ENCODE peak calls at places on chromosome 11, in nine cellular contexts. D is testis; H is RCC 7860; O is T-helper 9 cell; N is stimulated activated CD4-positive, alpha-beta T cell treated with anti-CD3 and anti-CD28 coated beads, Interleukin-2, amount 100 ng/mL, for 48 hours; Q is WTC11; A is COR-L47; Y is D341Med; R is posterior cingulate gyrus. E is an unnamed sample.

GRCh38 chr11:28938091-28938490 is 829.9 kb downstream of the METTL15 start:
- DNase-seq in H (no peak), D (no peak), Q (no peak), R (no peak), A (no peak), N (no peak), Y (no peak), O (no peak), E (no peak)

GRCh38 chr11:22521226-22521625 is 104.4 kb downstream of the FANCF start:
- DNase-seq in Y (no peak), H (peak), D (no peak), O (no peak), Q (no peak), A (no peak), N (no peak), R (no peak), E (no peak)

GRCh38 chr11:72039108-72039850 is 40.6 kb downstream of the IL18BP start:
- DNase-seq in Q (no peak), Y (no peak), R (no peak), N (no peak), H (no peak), O (no peak), D (peak), A (no peak), E (no peak)

GRCh38 chr11:125621995-125622394 is 3.0 kb upstream of the CHEK1 start:
- DNase-seq in Q (no peak), R (no peak), N (no peak), Y (no peak), O (no peak), D (no peak), A (no peak), H (peak), E (no peak)

GRCh38 chr11:124481365-124482323 is 36.1 kb upstream of the OR8B8 start:
- DNase-seq in A (no peak), Y (peak), H (peak), N (no peak), O (no peak), Q (no peak), D (peak), R (peak), E (no peak)

GRCh38 chr11:84164722-84165121 is 878.6 kb upstream of the CCDC90B start:
- DNase-seq in H (no peak), D (no peak), R (no peak), N (no peak), A (peak), O (no peak), Q (no peak), Y (no peak), E (no peak)

GRCh38 chr11:117180661-117181585 is 2.4 kb downstream of the SIDT2 start:
- DNase-seq in A (peak), N (peak), R (peak), D (peak), Q (peak), Y (peak), H (no peak), O (peak), E (peak)

GRCh38 chr11:90243534-90243933 is 20.7 kb upstream of the CHORDC1 start:
- DNase-seq in Y (no peak), Q (no peak), A (peak), D (no peak), N (no peak), H (no peak), O (no peak), R (no peak), E (no peak)

GRCh38 chr11:122677256-122677655 is 21.7 kb downstream of the UBASH3B start:
- DNase-seq in D (no peak), O (no peak), A (no peak), Q (no peak), Y (no peak), R (no peak), N (no peak), H (no peak), E (no peak)

GRCh38 chr11:67639438-67639859 is at the start of gene TBX10:
- DNase-seq in H (no peak), A (no peak), R (no peak), D (no peak), Q (no peak), O (no peak), N (no peak), Y (peak), E (no peak)

GRCh38 chr11:2482745-2483144 is 37.9 kb downstream of the KCNQ1 start:
- DNase-seq in O (no peak), Q (no peak), A (peak), R (no peak), Y (no peak), N (no peak), D (no peak), H (no peak), E (no peak)

GRCh38 chr11:119374632-119375394 is 6.7 kb downstream of the USP2 start:
- DNase-seq in Y (no peak), R (peak), D (no peak), A (no peak), H (no peak), O (no peak), N (no peak), Q (no peak), E (no peak)

GRCh38 chr11:66510271-66510989 is at the start of gene BBS1:
- DNase-seq in N (peak), A (peak), O (peak), H (peak), D (peak), Y (peak), R (peak), Q (peak), E (peak)

GRCh38 chr11:123461164-123461563 is 31.1 kb downstream of the GRAMD1B start:
- DNase-seq in R (no peak), O (no peak), N (no peak), Q (no peak), H (no peak), D (peak), Y (no peak), A (no peak), E (no peak)

GRCh38 chr11:69636870-69637600 is 3.9 kb upstream of the CCND1 start:
- DNase-seq in Q (no peak), A (no peak), R (no peak), Y (no peak), O (no peak), N (no peak), H (no peak), D (no peak), E (no peak)

GRCh38 chr11:19713221-19714092 is 820 bp downstream of the NAV2 start:
- DNase-seq in A (no peak), R (no peak), O (no peak), D (no peak), N (no peak), Y (peak), Q (peak), H (no peak), E (no peak)

GRCh38 chr11:29300441-29300840 is 716.4 kb downstream of the KCNA4 start:
- DNase-seq in O (no peak), Y (no peak), A (no peak), N (no peak), D (no peak), H (peak), R (no peak), Q (no peak), E (no peak)

E was measured in effector CD8-positive, alpha-beta T cell.